ENCODE peak calls at places on chromosomes 12 and 14, in six cellular contexts. J is bronchial epithelial cell; N is activated CD4-positive, alpha-beta T cell treated with anti-CD3 and anti-CD28 coated beads for 1 hour; S is left ventricle myocardium superior; Y is effector memory CD4-positive, alpha-beta T cell; H is activated naive CD4-positive, alpha-beta T cell. W is an unnamed sample.

GRCh38 chr12:48816148-48816854 is 2.0 kb upstream of the CACNB3 start:
- DNase-seq in J (no peak), N (no peak), S (no peak), Y (no peak), H (no peak), W (no peak)

GRCh38 chr14:32986791-32987545 is 48.3 kb downstream of the NPAS3 start:
- DNase-seq in J (no peak), N (no peak), S (peak), Y (no peak), H (no peak), W (no peak)

GRCh38 chr14:65229431-65230286 is 127.3 kb upstream of the MAX start:
- DNase-seq in J (no peak), N (no peak), S (peak), Y (no peak), H (no peak), W (no peak)

GRCh38 chr14:99026471-99026870 is 245.5 kb downstream of the BCL11B start:
- DNase-seq in J (no peak), N (no peak), S (no peak), Y (no peak), H (no peak), W (no peak)

GRCh38 chr12:32032205-32032810 is 73.1 kb downstream of the RESF1 start:
- DNase-seq in J (peak), N (no peak), S (no peak), Y (no peak), H (no peak), W (no peak)

GRCh38 chr14:64695071-64695470 is 9.2 kb upstream of the PLEKHG3 start:
- DNase-seq in J (no peak), N (no peak), S (no peak), Y (no peak), H (no peak), W (no peak)

GRCh38 chr12:47237751-47238211 is 158.0 kb upstream of the AMIGO2 start:
- DNase-seq in J (no peak), N (no peak), S (no peak), Y (no peak), H (no peak), W (no peak)

GRCh38 chr14:100783630-100784321 is 42.1 kb upstream of the MEG3 start:
- DNase-seq in J (peak), N (no peak), S (no peak), Y (no peak), H (no peak), W (no peak)

GRCh38 chr12:68092976-68093375 is 66.6 kb downstream of the IFNG start:
- DNase-seq in J (peak), N (no peak), S (no peak), Y (no peak), H (no peak), W (no peak)

W was measured in amniotic stem cell.